ENCODE peak calls at places on chromosome 2, in seven cellular contexts. One of them, this sample, is unnamed.

GRCh38 chr2:160561551-160562280 is 68.1 kb upstream of the RBMS1 start:
- DNase-seq in heart left ventricle: no peak
- DNase-seq in hepatocyte: peak
- DNase-seq in fibroblast of lung: peak
- DNase-seq in type B pancreatic cell: no peak
- DNase-seq in iris pigment epithelial cell: peak
- DNase-seq in GM19239: no peak
- DNase-seq in this sample: no peak

GRCh38 chr2:25309402-25309801 is 32.3 kb downstream of the DNMT3A start:
- DNase-seq in heart left ventricle: peak
- DNase-seq in hepatocyte: peak
- DNase-seq in fibroblast of lung: peak
- DNase-seq in type B pancreatic cell: no peak
- DNase-seq in iris pigment epithelial cell: peak
- DNase-seq in GM19239: peak
- DNase-seq in this sample: peak

GRCh38 chr2:167581961-167582574 is 665.3 kb downstream of the STK39 start:
- DNase-seq in heart left ventricle: no peak
- DNase-seq in hepatocyte: no peak
- DNase-seq in fibroblast of lung: peak
- DNase-seq in type B pancreatic cell: no peak
- DNase-seq in iris pigment epithelial cell: peak
- DNase-seq in GM19239: no peak
- DNase-seq in this sample: no peak

GRCh38 chr2:40625849-40626248 is 174.0 kb upstream of the SLC8A1 start:
- DNase-seq in heart left ventricle: no peak
- DNase-seq in hepatocyte: no peak
- DNase-seq in fibroblast of lung: peak
- DNase-seq in type B pancreatic cell: no peak
- DNase-seq in iris pigment epithelial cell: peak
- DNase-seq in GM19239: no peak
- DNase-seq in this sample: no peak

GRCh38 chr2:212770240-212770639 is 231.6 kb upstream of the ERBB4 start:
- DNase-seq in heart left ventricle: no peak
- DNase-seq in hepatocyte: no peak
- DNase-seq in fibroblast of lung: no peak
- DNase-seq in type B pancreatic cell: no peak
- DNase-seq in iris pigment epithelial cell: no peak
- DNase-seq in GM19239: no peak
- DNase-seq in this sample: no peak

GRCh38 chr2:167862787-167863186 is 384.6 kb downstream of the STK39 start:
- DNase-seq in heart left ventricle: no peak
- DNase-seq in hepatocyte: no peak
- DNase-seq in fibroblast of lung: peak
- DNase-seq in type B pancreatic cell: no peak
- DNase-seq in iris pigment epithelial cell: peak
- DNase-seq in GM19239: peak
- DNase-seq in this sample: no peak

GRCh38 chr2:223952280-223952968 is 4.8 kb upstream of the MRPL44 start:
- DNase-seq in heart left ventricle: no peak
- DNase-seq in hepatocyte: no peak
- DNase-seq in fibroblast of lung: no peak
- DNase-seq in type B pancreatic cell: no peak
- DNase-seq in iris pigment epithelial cell: no peak
- DNase-seq in GM19239: no peak
- DNase-seq in this sample: no peak

GRCh38 chr2:218032336-218033171 is 29.8 kb upstream of the TNS1 start:
- DNase-seq in heart left ventricle: no peak
- DNase-seq in hepatocyte: no peak
- DNase-seq in fibroblast of lung: no peak
- DNase-seq in type B pancreatic cell: no peak
- DNase-seq in iris pigment epithelial cell: no peak
- DNase-seq in GM19239: no peak
- DNase-seq in this sample: no peak

GRCh38 chr2:29011650-29012060 is 30.6 kb downstream of the TOGARAM2 start:
- DNase-seq in heart left ventricle: peak
- DNase-seq in hepatocyte: no peak
- DNase-seq in fibroblast of lung: no peak
- DNase-seq in type B pancreatic cell: no peak
- DNase-seq in iris pigment epithelial cell: peak
- DNase-seq in GM19239: no peak
- DNase-seq in this sample: peak

GRCh38 chr2:241018051-241018891 is 19.9 kb downstream of the SNED1 start:
- DNase-seq in heart left ventricle: no peak
- DNase-seq in hepatocyte: no peak
- DNase-seq in fibroblast of lung: no peak
- DNase-seq in type B pancreatic cell: peak
- DNase-seq in iris pigment epithelial cell: no peak
- DNase-seq in GM19239: no peak
- DNase-seq in this sample: peak